ENCODE peak calls at places on chromosomes 16 and 17, in seven cellular contexts. One of them, this sample, is unnamed.

GRCh38 chr17:81300586-81301155 is 5.6 kb upstream of the SLC38A10 start:
- DNase-seq in effector memory CD4-positive, alpha-beta T cell: no peak
- DNase-seq in tibial nerve: no peak
- DNase-seq in GM23248: no peak
- DNase-seq in AG09309: no peak
- DNase-seq in cardiac fibroblast: no peak
- DNase-seq in neural progenitor cell: no peak
- DNase-seq in this sample: no peak

GRCh38 chr17:4538236-4539002 is 16.8 kb downstream of the MYBBP1A start:
- DNase-seq in effector memory CD4-positive, alpha-beta T cell: no peak
- DNase-seq in tibial nerve: no peak
- DNase-seq in GM23248: no peak
- DNase-seq in AG09309: no peak
- DNase-seq in cardiac fibroblast: no peak
- DNase-seq in neural progenitor cell: no peak
- DNase-seq in this sample: no peak

GRCh38 chr16:54829691-54830090 is 101.0 kb upstream of the IRX5 start:
- DNase-seq in effector memory CD4-positive, alpha-beta T cell: no peak
- DNase-seq in tibial nerve: no peak
- DNase-seq in GM23248: no peak
- DNase-seq in AG09309: no peak
- DNase-seq in cardiac fibroblast: no peak
- DNase-seq in neural progenitor cell: no peak
- DNase-seq in this sample: no peak

GRCh38 chr16:49441366-49441780 is 67.8 kb downstream of the C16orf78 start:
- DNase-seq in effector memory CD4-positive, alpha-beta T cell: peak
- DNase-seq in tibial nerve: peak
- DNase-seq in GM23248: no peak
- DNase-seq in AG09309: no peak
- DNase-seq in cardiac fibroblast: peak
- DNase-seq in neural progenitor cell: peak
- DNase-seq in this sample: no peak

GRCh38 chr16:81081007-81081406 is 4.0 kb upstream of the C16orf46 start:
- DNase-seq in effector memory CD4-positive, alpha-beta T cell: no peak
- DNase-seq in tibial nerve: no peak
- DNase-seq in GM23248: no peak
- DNase-seq in AG09309: no peak
- DNase-seq in cardiac fibroblast: no peak
- DNase-seq in neural progenitor cell: no peak
- DNase-seq in this sample: no peak

GRCh38 chr16:724188-725040 is 1.8 kb downstream of the CCDC78 start:
- DNase-seq in effector memory CD4-positive, alpha-beta T cell: no peak
- DNase-seq in tibial nerve: no peak
- DNase-seq in GM23248: no peak
- DNase-seq in AG09309: no peak
- DNase-seq in cardiac fibroblast: no peak
- DNase-seq in neural progenitor cell: no peak
- DNase-seq in this sample: no peak

GRCh38 chr17:82870091-82870491 is 30.3 kb upstream of the ZNF750 start:
- DNase-seq in effector memory CD4-positive, alpha-beta T cell: no peak
- DNase-seq in tibial nerve: no peak
- DNase-seq in GM23248: no peak
- DNase-seq in AG09309: no peak
- DNase-seq in cardiac fibroblast: no peak
- DNase-seq in neural progenitor cell: no peak
- DNase-seq in this sample: no peak

GRCh38 chr16:2584742-2585650 is 47.2 kb downstream of the PDPK1 start:
- DNase-seq in effector memory CD4-positive, alpha-beta T cell: no peak
- DNase-seq in tibial nerve: peak
- DNase-seq in GM23248: no peak
- DNase-seq in AG09309: no peak
- DNase-seq in cardiac fibroblast: no peak
- DNase-seq in neural progenitor cell: no peak
- DNase-seq in this sample: no peak

GRCh38 chr17:80743181-80743771 is 198.6 kb downstream of the RPTOR start:
- DNase-seq in effector memory CD4-positive, alpha-beta T cell: no peak
- DNase-seq in tibial nerve: no peak
- DNase-seq in GM23248: peak
- DNase-seq in AG09309: peak
- DNase-seq in cardiac fibroblast: no peak
- DNase-seq in neural progenitor cell: no peak
- DNase-seq in this sample: no peak

GRCh38 chr16:23410176-23410575 is 42.8 kb downstream of the COG7 start:
- DNase-seq in effector memory CD4-positive, alpha-beta T cell: no peak
- DNase-seq in tibial nerve: no peak
- DNase-seq in GM23248: peak
- DNase-seq in AG09309: no peak
- DNase-seq in cardiac fibroblast: peak
- DNase-seq in neural progenitor cell: no peak
- DNase-seq in this sample: no peak

GRCh38 chr17:80030730-80031410 is 4.8 kb downstream of the TBC1D16 start:
- DNase-seq in effector memory CD4-positive, alpha-beta T cell: no peak
- DNase-seq in tibial nerve: no peak
- DNase-seq in GM23248: no peak
- DNase-seq in AG09309: no peak
- DNase-seq in cardiac fibroblast: no peak
- DNase-seq in neural progenitor cell: no peak
- DNase-seq in this sample: no peak

GRCh38 chr16:318628-319027 is 33.9 kb downstream of the AXIN1 start:
- DNase-seq in effector memory CD4-positive, alpha-beta T cell: no peak
- DNase-seq in tibial nerve: no peak
- DNase-seq in GM23248: no peak
- DNase-seq in AG09309: no peak
- DNase-seq in cardiac fibroblast: no peak
- DNase-seq in neural progenitor cell: peak
- DNase-seq in this sample: peak

GRCh38 chr17:3683054-3683511 is 12.9 kb downstream of the P2RX5 start:
- DNase-seq in effector memory CD4-positive, alpha-beta T cell: peak
- DNase-seq in tibial nerve: no peak
- DNase-seq in GM23248: peak
- DNase-seq in AG09309: no peak
- DNase-seq in cardiac fibroblast: peak
- DNase-seq in neural progenitor cell: peak
- DNase-seq in this sample: no peak

GRCh38 chr16:87951550-87952538 is 610 bp downstream of the BANP start:
- DNase-seq in effector memory CD4-positive, alpha-beta T cell: no peak
- DNase-seq in tibial nerve: no peak
- DNase-seq in GM23248: peak
- DNase-seq in AG09309: no peak
- DNase-seq in cardiac fibroblast: no peak
- DNase-seq in neural progenitor cell: no peak
- DNase-seq in this sample: no peak

GRCh38 chr17:36586138-36586537 is 5.5 kb upstream of the DHRS11 start:
- DNase-seq in effector memory CD4-positive, alpha-beta T cell: no peak
- DNase-seq in tibial nerve: no peak
- DNase-seq in GM23248: no peak
- DNase-seq in AG09309: no peak
- DNase-seq in cardiac fibroblast: no peak
- DNase-seq in neural progenitor cell: no peak
- DNase-seq in this sample: no peak

GRCh38 chr17:8062807-8063483 is 24.1 kb downstream of the ALOX15B start:
- DNase-seq in effector memory CD4-positive, alpha-beta T cell: no peak
- DNase-seq in tibial nerve: no peak
- DNase-seq in GM23248: no peak
- DNase-seq in AG09309: no peak
- DNase-seq in cardiac fibroblast: no peak
- DNase-seq in neural progenitor cell: no peak
- DNase-seq in this sample: no peak

GRCh38 chr17:39754161-39754957 is 16.6 kb downstream of the GRB7 start:
- DNase-seq in effector memory CD4-positive, alpha-beta T cell: peak
- DNase-seq in tibial nerve: peak
- DNase-seq in GM23248: peak
- DNase-seq in AG09309: peak
- DNase-seq in cardiac fibroblast: peak
- DNase-seq in neural progenitor cell: peak
- DNase-seq in this sample: no peak

GRCh38 chr17:7173687-7174602 is 5.2 kb downstream of the ASGR1 start:
- DNase-seq in effector memory CD4-positive, alpha-beta T cell: peak
- DNase-seq in tibial nerve: peak
- DNase-seq in GM23248: peak
- DNase-seq in AG09309: no peak
- DNase-seq in cardiac fibroblast: no peak
- DNase-seq in neural progenitor cell: peak
- DNase-seq in this sample: peak

GRCh38 chr16:66750279-66751134 is 902 bp downstream of the DYNC1LI2 start:
- DNase-seq in effector memory CD4-positive, alpha-beta T cell: no peak
- DNase-seq in tibial nerve: no peak
- DNase-seq in GM23248: peak
- DNase-seq in AG09309: no peak
- DNase-seq in cardiac fibroblast: peak
- DNase-seq in neural progenitor cell: no peak
- DNase-seq in this sample: no peak

GRCh38 chr16:1265090-1265630 is 9.3 kb downstream of the TPSD1 start:
- DNase-seq in effector memory CD4-positive, alpha-beta T cell: no peak
- DNase-seq in tibial nerve: no peak
- DNase-seq in GM23248: no peak
- DNase-seq in AG09309: no peak
- DNase-seq in cardiac fibroblast: no peak
- DNase-seq in neural progenitor cell: no peak
- DNase-seq in this sample: no peak

GRCh38 chr17:76079577-76080206 is 710 bp downstream of the ZACN start:
- DNase-seq in effector memory CD4-positive, alpha-beta T cell: no peak
- DNase-seq in tibial nerve: no peak
- DNase-seq in GM23248: no peak
- DNase-seq in AG09309: no peak
- DNase-seq in cardiac fibroblast: peak
- DNase-seq in neural progenitor cell: peak
- DNase-seq in this sample: no peak
- H3K4me3 ChIP-seq in effector memory CD4-positive, alpha-beta T cell: no peak
- H3K4me3 ChIP-seq in tibial nerve: no peak
- H3K4me3 ChIP-seq in GM23248: no peak
- H3K4me3 ChIP-seq in AG09309: no peak
- H3K4me3 ChIP-seq in cardiac fibroblast: no peak
- H3K4me3 ChIP-seq in neural progenitor cell: peak
- H3K4me3 ChIP-seq in this sample: no peak

DNA sequence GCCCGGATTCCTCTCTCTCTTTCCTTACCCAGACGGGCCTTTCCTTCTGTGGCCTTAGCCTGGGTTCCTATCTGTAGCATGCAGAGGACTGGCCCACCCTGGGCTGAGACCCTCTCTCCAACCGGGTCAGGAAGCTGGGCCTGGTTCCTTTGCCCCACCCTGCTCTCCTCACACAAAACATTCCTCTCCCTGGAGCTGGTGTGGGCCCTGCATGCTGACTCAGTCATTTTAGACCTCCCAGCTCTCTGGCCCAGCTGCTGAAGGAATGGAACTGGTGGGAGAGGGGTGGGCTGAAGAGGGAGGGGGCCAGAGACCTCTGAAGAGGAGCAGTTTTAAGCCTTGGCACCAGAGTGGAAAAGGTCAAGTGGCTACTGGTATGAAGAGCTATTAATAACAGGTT is 957 bp downstream of the MYL4 start:
- DNase-seq in effector memory CD4-positive, alpha-beta T cell: no peak
- DNase-seq in tibial nerve: no peak
- DNase-seq in GM23248: no peak
- DNase-seq in AG09309: no peak
- DNase-seq in cardiac fibroblast: no peak
- DNase-seq in neural progenitor cell: no peak
- DNase-seq in this sample: no peak
- H3K4me3 ChIP-seq in effector memory CD4-positive, alpha-beta T cell: no peak
- H3K4me3 ChIP-seq in tibial nerve: no peak
- H3K4me3 ChIP-seq in GM23248: no peak
- H3K4me3 ChIP-seq in AG09309: no peak
- H3K4me3 ChIP-seq in cardiac fibroblast: no peak
- H3K4me3 ChIP-seq in neural progenitor cell: no peak
- H3K4me3 ChIP-seq in this sample: no peak

GRCh38 chr17:72222571-72222970 is 101.8 kb downstream of the SOX9 start:
- DNase-seq in effector memory CD4-positive, alpha-beta T cell: no peak
- DNase-seq in tibial nerve: no peak
- DNase-seq in GM23248: no peak
- DNase-seq in AG09309: no peak
- DNase-seq in cardiac fibroblast: no peak
- DNase-seq in neural progenitor cell: no peak
- DNase-seq in this sample: no peak

GRCh38 chr17:72223816-72224215 is 103.0 kb downstream of the SOX9 start:
- DNase-seq in effector memory CD4-positive, alpha-beta T cell: no peak
- DNase-seq in tibial nerve: no peak
- DNase-seq in GM23248: no peak
- DNase-seq in AG09309: no peak
- DNase-seq in cardiac fibroblast: no peak
- DNase-seq in neural progenitor cell: no peak
- DNase-seq in this sample: no peak

GRCh38 chr17:72219136-72219823 is 98.5 kb downstream of the SOX9 start:
- DNase-seq in effector memory CD4-positive, alpha-beta T cell: no peak
- DNase-seq in tibial nerve: no peak
- DNase-seq in GM23248: peak
- DNase-seq in AG09309: no peak
- DNase-seq in cardiac fibroblast: no peak
- DNase-seq in neural progenitor cell: peak
- DNase-seq in this sample: no peak

GRCh38 chr17:72222971-72223370 is 102.2 kb downstream of the SOX9 start:
- DNase-seq in effector memory CD4-positive, alpha-beta T cell: no peak
- DNase-seq in tibial nerve: no peak
- DNase-seq in GM23248: no peak
- DNase-seq in AG09309: no peak
- DNase-seq in cardiac fibroblast: no peak
- DNase-seq in neural progenitor cell: no peak
- DNase-seq in this sample: no peak

GRCh38 chr17:72219824-72220473 is 99.1 kb downstream of the SOX9 start:
- DNase-seq in effector memory CD4-positive, alpha-beta T cell: no peak
- DNase-seq in tibial nerve: no peak
- DNase-seq in GM23248: no peak
- DNase-seq in AG09309: no peak
- DNase-seq in cardiac fibroblast: no peak
- DNase-seq in neural progenitor cell: no peak
- DNase-seq in this sample: no peak
- H3K4me3 ChIP-seq in effector memory CD4-positive, alpha-beta T cell: no peak
- H3K4me3 ChIP-seq in tibial nerve: peak
- H3K4me3 ChIP-seq in GM23248: no peak
- H3K4me3 ChIP-seq in AG09309: no peak
- H3K4me3 ChIP-seq in cardiac fibroblast: no peak
- H3K4me3 ChIP-seq in neural progenitor cell: peak
- H3K4me3 ChIP-seq in this sample: peak

DNA sequence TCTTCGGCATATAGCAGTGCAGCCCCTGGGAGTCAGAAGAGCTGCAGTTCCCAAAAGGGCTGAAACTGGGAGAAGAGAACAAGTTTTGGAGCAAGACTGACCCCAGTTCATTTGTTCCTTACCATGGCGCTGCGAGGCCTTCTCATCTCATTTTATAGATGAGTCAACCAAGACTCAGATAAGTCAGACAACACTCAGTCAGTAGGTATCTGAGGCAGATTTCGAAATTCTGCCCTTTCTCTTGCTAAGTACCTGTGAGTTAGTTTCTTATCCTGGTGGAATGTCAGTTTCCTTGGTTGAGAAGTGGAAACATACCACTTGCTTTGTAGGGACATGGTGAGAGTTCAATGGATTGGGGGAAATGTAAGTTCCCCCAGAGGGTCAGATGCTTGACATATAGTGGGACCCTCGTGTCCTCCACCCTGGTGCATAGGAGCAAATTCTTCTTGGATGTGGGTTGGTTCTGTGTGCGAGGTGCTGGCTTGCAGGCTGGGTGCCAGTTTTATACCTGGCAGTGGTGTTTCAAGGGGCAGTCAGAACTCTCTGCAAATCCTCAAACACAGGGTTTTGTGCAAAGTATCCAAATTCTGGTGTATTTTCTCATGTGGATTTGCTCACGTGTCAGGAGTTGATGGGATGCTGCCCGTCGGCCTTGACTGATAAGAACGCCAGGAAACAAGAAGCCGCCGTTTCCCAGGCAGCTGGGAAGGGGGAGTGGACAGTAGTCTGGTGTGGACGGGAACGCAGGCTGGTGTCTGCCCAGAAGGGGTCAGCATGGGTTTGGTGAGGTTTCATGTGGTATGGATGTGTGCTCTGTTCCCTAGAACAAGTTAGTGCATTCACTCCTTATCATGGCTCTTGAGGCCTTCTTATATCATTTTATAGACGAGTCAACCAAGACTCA is 61.1 kb upstream of the CIBAR2 start:
- DNase-seq in effector memory CD4-positive, alpha-beta T cell: no peak
- DNase-seq in tibial nerve: no peak
- DNase-seq in GM23248: peak
- DNase-seq in AG09309: peak
- DNase-seq in cardiac fibroblast: peak
- DNase-seq in neural progenitor cell: peak
- DNase-seq in this sample: no peak
- H3K4me3 ChIP-seq in effector memory CD4-positive, alpha-beta T cell: no peak
- H3K4me3 ChIP-seq in tibial nerve: peak
- H3K4me3 ChIP-seq in GM23248: peak
- H3K4me3 ChIP-seq in AG09309: peak
- H3K4me3 ChIP-seq in cardiac fibroblast: peak
- H3K4me3 ChIP-seq in neural progenitor cell: no peak
- H3K4me3 ChIP-seq in this sample: no peak